ENCODE peak calls at places on chromosome 10, in six cellular contexts. A is IMR-90, M is H9, G is mesenchymal stem cell, T is trophoblast cell, Z is H1. P is an unnamed sample.

GRCh38 chr10:70914316-70914864 is 26.0 kb upstream of the PCBD1 start:
- DNase-seq in T (no peak), M (no peak), Z (no peak), G (no peak), A (no peak), P (no peak)

GRCh38 chr10:71075066-71075758 is 137.2 kb upstream of the UNC5B start:
- DNase-seq in G (no peak), M (no peak), T (no peak), A (no peak), Z (no peak), P (no peak)

GRCh38 chr10:102119417-102120141 is 589 bp downstream of the LDB1 start:
- DNase-seq in G (peak), Z (peak), M (peak), T (no peak), A (peak), P (peak)

GRCh38 chr10:127873901-127874470 is 18.8 kb downstream of the CLRN3 start:
- DNase-seq in A (no peak), G (no peak), Z (no peak), T (no peak), M (no peak), P (no peak)

GRCh38 chr10:30581779-30582380 is 47.7 kb downstream of the LYZL2 start:
- DNase-seq in M (peak), T (peak), G (peak), A (peak), Z (no peak), P (peak)

GRCh38 chr10:71434760-71435394 is 38.2 kb downstream of the CDH23 start:
- DNase-seq in Z (peak), T (no peak), G (no peak), A (no peak), M (peak), P (no peak)

GRCh38 chr10:5546891-5547683 is 22.3 kb downstream of the CALML3 start:
- DNase-seq in Z (no peak), A (peak), M (no peak), G (peak), T (peak), P (no peak)

GRCh38 chr10:6019010-6019782 is 41.9 kb upstream of the IL15RA start:
- DNase-seq in M (no peak), G (no peak), T (no peak), A (no peak), Z (no peak), P (no peak)

GRCh38 chr10:11178606-11179221 is 161.0 kb downstream of the CELF2 start:
- DNase-seq in Z (no peak), T (no peak), G (peak), M (no peak), A (peak), P (no peak)

GRCh38 chr10:125840955-125841354 is 17.6 kb downstream of the BCCIP start:
- DNase-seq in T (no peak), Z (no peak), G (no peak), A (peak), M (no peak), P (no peak)

GRCh38 chr10:102781089-102781920 is 37.6 kb downstream of the WBP1L start:
- DNase-seq in T (no peak), M (no peak), Z (no peak), G (peak), A (no peak), P (no peak)

GRCh38 chr10:132446661-132447445 is 49.9 kb downstream of the PWWP2B start:
- DNase-seq in G (peak), A (peak), M (no peak), Z (no peak), T (peak), P (no peak)

GRCh38 chr10:88489107-88489506 is 94.0 kb downstream of the RNLS start:
- DNase-seq in M (no peak), A (no peak), G (no peak), T (no peak), Z (no peak), P (no peak)

GRCh38 chr10:25934673-25935139 is 677 bp downstream of the MYO3A start:
- DNase-seq in G (no peak), M (peak), A (no peak), Z (peak), T (peak), P (no peak)

GRCh38 chr10:24908793-24909423 is 43.5 kb downstream of the PRTFDC1 start:
- DNase-seq in T (no peak), M (no peak), Z (no peak), G (peak), A (peak), P (no peak)

GRCh38 chr10:89262331-89263020 is 10.9 kb upstream of the LIPA start:
- DNase-seq in M (no peak), T (peak), G (no peak), Z (no peak), A (peak), P (no peak)

GRCh38 chr10:85139124-85139523 is 810.7 kb downstream of the CCSER2 start:
- DNase-seq in G (no peak), A (no peak), Z (no peak), T (no peak), M (no peak), P (no peak)

GRCh38 chr10:85138046-85138445 is 809.7 kb downstream of the CCSER2 start:
- DNase-seq in G (no peak), Z (no peak), A (no peak), M (no peak), T (no peak), P (no peak)

GRCh38 chr10:85137253-85137652 is 808.9 kb downstream of the CCSER2 start:
- DNase-seq in Z (no peak), A (no peak), T (no peak), M (no peak), G (no peak), P (no peak)
- H2AFZ ChIP-seq in Z (no peak), A (no peak), T (no peak), M (no peak), G (no peak), P (no peak)

GRCh38 chr10:50386992-50387735 is 135.8 kb upstream of the ASAH2 start:
- DNase-seq in A (no peak), Z (no peak), M (no peak), G (no peak), T (no peak), P (no peak)
- H3K4me2 ChIP-seq in A (no peak), Z (no peak), M (no peak), G (no peak), T (no peak), P (no peak)

GRCh38 chr10:62650411-62650810 is 154.1 kb upstream of the ADO start:
- DNase-seq in A (no peak), M (no peak), Z (no peak), G (no peak), T (no peak), P (no peak)

GRCh38 chr10:62652564-62652963 is 152.0 kb upstream of the ADO start:
- DNase-seq in Z (no peak), A (no peak), T (no peak), M (no peak), G (no peak), P (no peak)

GRCh38 chr10:62653254-62653653 is 151.3 kb upstream of the ADO start:
- DNase-seq in Z (no peak), G (no peak), T (no peak), A (no peak), M (no peak), P (no peak)

GRCh38 chr10:62652114-62652513 is 152.4 kb upstream of the ADO start:
- DNase-seq in M (no peak), T (no peak), Z (no peak), A (peak), G (no peak), P (no peak)

GRCh38 chr10:62651341-62651740 is 153.2 kb upstream of the ADO start:
- DNase-seq in A (peak), M (no peak), Z (no peak), G (no peak), T (no peak), P (no peak)
- H3K14ac ChIP-seq in A (no peak), M (no peak), Z (no peak), G (no peak), T (no peak), P (no peak)

GRCh38 chr10:69097729-69098128 is 9.8 kb downstream of the SRGN start:
- DNase-seq in M (no peak), A (no peak), G (no peak), T (no peak), Z (no peak), P (no peak)
- H2AFZ ChIP-seq in M (no peak), A (no peak), G (no peak), T (no peak), Z (no peak), P (no peak)

P was measured in neuronal stem cell.